ENCODE peak calls at places on chromosome 1, in nine cellular contexts. M is heart left ventricle, X is psoas muscle, F is coronary artery, Q is GM23338, J is stomach, P is uterus, W is spleen, Y is testis. H is an unnamed sample.

GRCh38 chr1:218763538-218763937 is 410.1 kb upstream of the LYPLAL1 start:
- DNase-seq in M (no peak), X (no peak), F (no peak), Q (no peak), J (no peak), P (no peak), W (no peak), Y (no peak), H (no peak)

GRCh38 chr1:64469977-64470669 is at the start of gene CACHD1:
- DNase-seq in M (peak; percentile 79), X (peak; percentile 88), F (peak; percentile 87), Q (peak; percentile 87), J (peak; percentile 83), P (peak; percentile 84), W (peak; percentile 85), Y (peak; percentile 82), H (peak; percentile 55)

GRCh38 chr1:23108918-23109533 is 59.6 kb downstream of the LUZP1 start:
- DNase-seq in M (no peak), X (no peak), F (no peak), Q (no peak), J (no peak), P (no peak), W (no peak), Y (no peak), H (no peak)

GRCh38 chr1:21623411-21623961 is 45.7 kb downstream of the RAP1GAP start:
- DNase-seq in M (no peak), X (no peak), F (no peak), Q (no peak), J (peak; percentile 97), P (no peak), W (no peak), Y (no peak), H (no peak)

GRCh38 chr1:17551755-17552234 is 12.3 kb downstream of the ARHGEF10L start:
- DNase-seq in M (no peak), X (no peak), F (peak; percentile 88), Q (no peak), J (peak; percentile 71), P (no peak), W (no peak), Y (no peak), H (no peak)

GRCh38 chr1:24762133-24762676 is 17.0 kb downstream of the CLIC4 start:
- DNase-seq in M (no peak), X (no peak), F (no peak), Q (no peak), J (no peak), P (no peak), W (no peak), Y (no peak), H (no peak)

GRCh38 chr1:151859814-151860405 is 6.4 kb upstream of the THEM5 start:
- DNase-seq in M (no peak), X (no peak), F (no peak), Q (no peak), J (no peak), P (no peak), W (no peak), Y (no peak), H (no peak)

GRCh38 chr1:54001620-54002019 is 16.4 kb downstream of the LDLRAD1 start:
- DNase-seq in M (no peak), X (no peak), F (no peak), Q (no peak), J (peak; percentile 51), P (no peak), W (no peak), Y (no peak), H (no peak)

GRCh38 chr1:77245724-77246294 is 26.6 kb upstream of the PIGK start:
- DNase-seq in M (no peak), X (no peak), F (no peak), Q (no peak), J (no peak), P (no peak), W (no peak), Y (no peak), H (no peak)

GRCh38 chr1:212858461-212859265 is 588 bp downstream of the FLVCR1 start:
- DNase-seq in M (peak; percentile 28), X (no peak), F (peak; percentile 78), Q (peak; percentile 24), J (peak; percentile 28), P (peak; percentile 16), W (peak; percentile 85), Y (peak; percentile 42), H (peak; percentile 51)

GRCh38 chr1:237152506-237153335 is 110.7 kb downstream of the RYR2 start:
- DNase-seq in M (no peak), X (no peak), F (no peak), Q (no peak), J (no peak), P (no peak), W (no peak), Y (no peak), H (no peak)

GRCh38 chr1:1387098-1388077 is 11.7 kb downstream of the CCNL2 start:
- DNase-seq in M (no peak), X (no peak), F (no peak), Q (no peak), J (no peak), P (no peak), W (no peak), Y (no peak), H (no peak)

GRCh38 chr1:207454046-207454964 is at the start of gene CR2:
- DNase-seq in M (peak; percentile 16), X (peak; percentile 56), F (no peak), Q (peak; percentile 93), J (peak; percentile 58), P (no peak), W (peak; percentile 94), Y (peak; percentile 37), H (no peak)

GRCh38 chr1:32904797-32905196 is 3.6 kb upstream of the TMEM54 start:
- DNase-seq in M (no peak), X (no peak), F (no peak), Q (no peak), J (no peak), P (no peak), W (no peak), Y (no peak), H (no peak)
- H3K27ac ChIP-seq in M (no peak overlapping the region), X (no peak overlapping the region), F (no peak overlapping the region), Q (no peak overlapping the region), J (peak overlapping the region; percentile 69), P (no peak overlapping the region), W (no peak overlapping the region), Y (no peak overlapping the region), H (no peak overlapping the region)

DNA sequence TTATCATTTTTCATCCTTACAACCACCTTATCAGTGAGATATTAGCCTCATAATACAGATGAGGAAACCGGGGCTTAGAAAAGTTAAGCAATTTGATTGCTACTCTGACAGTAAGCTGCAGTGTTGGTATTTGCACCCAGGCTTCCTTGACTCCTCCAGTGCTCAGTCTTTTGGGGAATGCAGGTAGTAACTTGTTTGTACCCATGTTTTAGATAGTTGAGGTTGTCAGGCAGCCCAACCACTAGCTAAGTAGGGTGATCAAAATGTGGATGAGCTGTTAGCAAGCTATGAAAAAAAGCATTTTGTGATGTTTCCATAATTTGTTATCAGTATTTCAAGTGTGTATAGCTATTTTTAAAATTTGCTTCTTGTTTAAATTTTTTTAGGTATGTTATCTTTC is 80.8 kb downstream of the SASS6 start:
- DNase-seq in M (no peak), X (no peak), F (no peak), Q (no peak), J (no peak), P (no peak), W (no peak), Y (no peak), H (no peak)
- H3K27ac ChIP-seq in M (no peak overlapping the region), X (no peak overlapping the region), F (peak overlapping the region; percentile 19), Q (no peak overlapping the region), J (no peak overlapping the region), P (no peak overlapping the region), W (no peak overlapping the region), Y (no peak overlapping the region), H (no peak overlapping the region)

GRCh38 chr1:221875004-221875330 is 133.1 kb upstream of the DUSP10 start:
- DNase-seq in M (no peak), X (no peak), F (no peak), Q (no peak), J (no peak), P (no peak), W (no peak), Y (no peak), H (no peak)

GRCh38 chr1:221871056-221871455 is 129.2 kb upstream of the DUSP10 start:
- DNase-seq in M (no peak), X (no peak), F (no peak), Q (no peak), J (no peak), P (no peak), W (no peak), Y (no peak), H (no peak)

GRCh38 chr1:221874285-221875003 is 132.6 kb upstream of the DUSP10 start:
- DNase-seq in M (no peak), X (no peak), F (no peak), Q (no peak), J (no peak), P (no peak), W (no peak), Y (no peak), H (no peak)

GRCh38 chr1:221877365-221877764 is 135.5 kb upstream of the DUSP10 start:
- DNase-seq in M (no peak), X (no peak), F (no peak), Q (no peak), J (no peak), P (no peak), W (no peak), Y (no peak), H (no peak)

DNA sequence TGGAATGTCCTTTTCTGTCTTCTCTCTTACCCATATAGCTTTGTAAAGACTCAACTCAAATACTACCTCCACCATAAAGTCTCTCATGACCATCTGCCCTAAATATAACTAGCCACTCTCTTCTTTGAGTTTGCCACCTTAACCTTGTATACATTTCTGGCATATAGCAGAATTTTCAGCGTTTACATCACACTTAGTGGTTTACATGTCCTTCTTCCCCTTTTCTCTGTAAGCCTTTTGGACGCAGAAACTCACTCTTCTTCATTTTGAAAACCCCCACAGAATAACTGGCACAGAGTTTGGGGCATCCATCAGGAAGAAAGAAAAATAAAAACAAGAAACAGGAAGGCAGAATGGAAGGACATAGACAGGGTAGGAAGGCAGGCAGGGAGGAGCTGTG is 131.8 kb upstream of the DUSP10 start:
- DNase-seq in M (no peak), X (no peak), F (no peak), Q (no peak), J (no peak), P (no peak), W (no peak), Y (no peak), H (no peak)
- H3K27ac ChIP-seq in M (no peak overlapping the region), X (no peak overlapping the region), F (no peak overlapping the region), Q (no peak overlapping the region), J (no peak overlapping the region), P (no peak overlapping the region), W (no peak overlapping the region), Y (no peak overlapping the region), H (no peak overlapping the region)

DNA sequence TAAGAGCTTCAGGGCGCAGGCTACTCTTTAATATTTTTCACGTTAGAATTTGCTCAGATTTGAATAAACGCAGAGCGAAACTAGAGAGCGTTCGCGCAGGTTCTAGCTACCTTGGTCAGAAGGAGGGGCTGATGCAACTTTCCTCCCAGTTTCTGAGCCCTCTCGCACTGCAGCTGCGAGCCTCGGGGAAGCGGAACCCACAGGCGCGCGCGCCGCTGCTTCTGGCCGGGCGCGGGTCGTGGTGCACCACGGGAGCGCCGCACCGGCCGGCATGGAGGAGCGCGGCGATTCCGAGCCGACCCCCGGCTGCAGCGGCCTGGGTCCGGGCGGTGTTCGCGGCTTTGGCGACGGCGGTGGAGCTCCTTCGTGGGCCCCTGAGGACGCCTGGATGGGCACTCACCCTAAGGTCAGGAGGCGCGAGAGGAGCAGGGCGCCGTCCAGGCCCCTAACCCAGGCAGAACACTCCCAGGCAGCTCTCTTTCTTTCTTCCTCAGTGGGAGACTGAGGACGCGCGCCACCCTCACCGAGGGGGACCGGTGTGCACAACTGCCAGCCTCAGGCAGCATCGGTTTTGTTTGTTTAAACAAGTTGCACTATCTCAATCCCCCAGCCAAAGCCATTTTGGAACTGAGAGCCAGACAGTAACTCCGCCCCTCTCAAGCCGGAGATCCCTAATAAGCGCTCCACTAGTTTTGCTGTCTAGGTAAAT is at the start of gene TSEN15:
- DNase-seq in M (peak; percentile 81), X (peak; percentile 84), F (peak; percentile 82), Q (peak; percentile 84), J (peak; percentile 86), P (peak; percentile 65), W (peak; percentile 96), Y (peak; percentile 82), H (peak; percentile 47)
- H3K27ac ChIP-seq in M (peak within 1 kb of the TSS; percentile 86), X (peak within 1 kb of the TSS; percentile 83), F (peak within 1 kb of the TSS; percentile 89), Q (peak within 1 kb of the TSS; percentile 88), J (peak within 1 kb of the TSS; percentile 87), P (peak within 1 kb of the TSS; percentile 85), W (peak within 1 kb of the TSS; percentile 62), Y (peak within 1 kb of the TSS; percentile 80), H (peak within 1 kb of the TSS; percentile 88)

H was measured in caudate nucleus.